ENCODE peak calls at places on chromosomes 13 and 19, in four cellular contexts. One of them, this sample, is unnamed.

GRCh38 chr13:52010890-52011689 is at the start of gene ATP7B:
- DNase-seq in CD4-positive, alpha-beta T cell: peak
- DNase-seq in T-helper 17 cell: no peak
- DNase-seq in AG04450: no peak
- DNase-seq in this sample: no peak

GRCh38 chr13:106736941-106737340 is 169.0 kb upstream of the ARGLU1 start:
- DNase-seq in CD4-positive, alpha-beta T cell: no peak
- DNase-seq in T-helper 17 cell: no peak
- DNase-seq in AG04450: no peak
- DNase-seq in this sample: no peak

GRCh38 chr19:34998777-34999497 is 1.2 kb upstream of the GRAMD1A start:
- DNase-seq in CD4-positive, alpha-beta T cell: no peak
- DNase-seq in T-helper 17 cell: no peak
- DNase-seq in AG04450: no peak
- DNase-seq in this sample: no peak

GRCh38 chr19:23273022-23273593 is 22.9 kb upstream of the ZNF724 start:
- DNase-seq in CD4-positive, alpha-beta T cell: no peak
- DNase-seq in T-helper 17 cell: no peak
- DNase-seq in AG04450: no peak
- DNase-seq in this sample: no peak

GRCh38 chr19:10815007-10815531 is 20.9 kb downstream of the TMED1 start:
- DNase-seq in CD4-positive, alpha-beta T cell: no peak
- DNase-seq in T-helper 17 cell: no peak
- DNase-seq in AG04450: no peak
- DNase-seq in this sample: no peak

GRCh38 chr13:51026016-51026415 is 85.1 kb downstream of the C13orf42 start:
- DNase-seq in CD4-positive, alpha-beta T cell: no peak
- DNase-seq in T-helper 17 cell: no peak
- DNase-seq in AG04450: no peak
- DNase-seq in this sample: no peak

GRCh38 chr13:20843177-20843576 is 59.4 kb downstream of the XPO4 start:
- DNase-seq in CD4-positive, alpha-beta T cell: no peak
- DNase-seq in T-helper 17 cell: no peak
- DNase-seq in AG04450: no peak
- DNase-seq in this sample: no peak

GRCh38 chr13:50892162-50892944 is 17.2 kb upstream of the RNASEH2B start:
- DNase-seq in CD4-positive, alpha-beta T cell: peak
- DNase-seq in T-helper 17 cell: peak
- DNase-seq in AG04450: no peak
- DNase-seq in this sample: no peak

GRCh38 chr13:73945871-73946270 is 188.3 kb downstream of the KLF12 start:
- DNase-seq in CD4-positive, alpha-beta T cell: no peak
- DNase-seq in T-helper 17 cell: no peak
- DNase-seq in AG04450: no peak
- DNase-seq in this sample: no peak

GRCh38 chr19:45677351-45678230 is 9.6 kb downstream of the GIPR start:
- DNase-seq in CD4-positive, alpha-beta T cell: peak
- DNase-seq in T-helper 17 cell: peak
- DNase-seq in AG04450: no peak
- DNase-seq in this sample: no peak

GRCh38 chr13:52961196-52961845 is 67.3 kb upstream of the OLFM4 start:
- DNase-seq in CD4-positive, alpha-beta T cell: no peak
- DNase-seq in T-helper 17 cell: no peak
- DNase-seq in AG04450: no peak
- DNase-seq in this sample: no peak

GRCh38 chr13:51494151-51494550 is 41.3 kb upstream of the INTS6 start:
- DNase-seq in CD4-positive, alpha-beta T cell: no peak
- DNase-seq in T-helper 17 cell: no peak
- DNase-seq in AG04450: no peak
- DNase-seq in this sample: no peak

GRCh38 chr19:3743486-3743885 is 18.0 kb downstream of the APBA3 start:
- DNase-seq in CD4-positive, alpha-beta T cell: no peak
- DNase-seq in T-helper 17 cell: no peak
- DNase-seq in AG04450: no peak
- DNase-seq in this sample: no peak

GRCh38 chr13:61954092-61954491 is 538.4 kb upstream of the PCDH20 start:
- DNase-seq in CD4-positive, alpha-beta T cell: no peak
- DNase-seq in T-helper 17 cell: no peak
- DNase-seq in AG04450: no peak
- DNase-seq in this sample: no peak

GRCh38 chr19:50649433-50650391 is at the start of gene C19orf81:
- DNase-seq in CD4-positive, alpha-beta T cell: no peak
- DNase-seq in T-helper 17 cell: no peak
- DNase-seq in AG04450: no peak
- DNase-seq in this sample: no peak

GRCh38 chr13:43284162-43284561 is 260.8 kb downstream of the DNAJC15 start:
- DNase-seq in CD4-positive, alpha-beta T cell: no peak
- DNase-seq in T-helper 17 cell: no peak
- DNase-seq in AG04450: peak
- DNase-seq in this sample: no peak